ENCODE peak calls at places on chromosomes 13 and 19, in seven cellular contexts. I, M, Y, Z, X, O and B are unnamed samples.

GRCh38 chr13:27425918-27426630 is 1.7 kb downstream of the GTF3A start:
- DNase-seq in I (no peak), M (peak; percentile 86), Y (peak; percentile 77), Z (peak; percentile 67), X (peak; percentile 73), O (peak; percentile 71), B (peak; percentile 83)

GRCh38 chr19:13899393-13899792 is 6.5 kb downstream of the BRME1 start:
- DNase-seq in I (no peak), M (no peak), Y (no peak), Z (no peak), X (no peak), O (no peak), B (no peak)

GRCh38 chr19:47378246-47378645 is 29.1 kb downstream of the DHX34 start:
- DNase-seq in I (no peak), M (no peak), Y (no peak), Z (no peak), X (no peak), O (no peak), B (no peak)

GRCh38 chr13:32212420-32212819 is 102.7 kb downstream of the ZAR1L start:
- DNase-seq in I (no peak), M (no peak), Y (peak; percentile 91), Z (no peak), X (no peak), O (peak; percentile 53), B (no peak)

GRCh38 chr19:19460761-19461265 is 54.5 kb downstream of the TSSK6 start:
- DNase-seq in I (no peak), M (peak; percentile 92), Y (no peak), Z (peak; percentile 47), X (peak; percentile 76), O (peak; percentile 12), B (peak; percentile 67)

GRCh38 chr19:35248310-35249145 is at the start of gene LSR:
- DNase-seq in I (peak; percentile 88), M (peak; percentile 91), Y (no peak), Z (peak; percentile 97), X (peak; percentile 98), O (peak; percentile 86), B (peak; percentile 56)

GRCh38 chr13:94548382-94549240 is 47.3 kb downstream of the TGDS start:
- DNase-seq in I (no peak), M (peak; percentile 84), Y (peak; percentile 27), Z (peak; percentile 82), X (peak; percentile 80), O (no peak), B (no peak)

GRCh38 chr13:45325806-45326205 is 15.2 kb downstream of the TPT1 start:
- DNase-seq in I (no peak), M (no peak), Y (peak; percentile 88), Z (no peak), X (no peak), O (peak; percentile 49), B (no peak)

GRCh38 chr13:42650470-42650869 is 76.5 kb downstream of the TNFSF11 start:
- DNase-seq in I (no peak), M (no peak), Y (no peak), Z (no peak), X (no peak), O (no peak), B (no peak)

GRCh38 chr19:11963566-11964355 is 1.1 kb upstream of the ZNF763 start:
- DNase-seq in I (peak; percentile 77), M (peak; percentile 91), Y (no peak), Z (peak; percentile 92), X (peak; percentile 93), O (peak; percentile 87), B (peak; percentile 71)

GRCh38 chr13:74062933-74063332 is 71.3 kb downstream of the KLF12 start:
- DNase-seq in I (no peak), M (no peak), Y (peak; percentile 79), Z (no peak), X (no peak), O (no peak), B (no peak)

GRCh38 chr13:85675508-85675907 is 123.7 kb downstream of the SLITRK6 start:
- DNase-seq in I (no peak), M (no peak), Y (no peak), Z (no peak), X (peak; percentile 14), O (no peak), B (no peak)

GRCh38 chr19:57613941-57614743 is at the start of gene ZNF134:
- DNase-seq in I (peak; percentile 77), M (peak; percentile 96), Y (peak; percentile 83), Z (peak; percentile 94), X (peak; percentile 97), O (peak; percentile 95), B (peak; percentile 90)

GRCh38 chr13:34107814-34108213 is 289.9 kb downstream of the RFC3 start:
- DNase-seq in I (no peak), M (no peak), Y (peak; percentile 33), Z (no peak), X (no peak), O (no peak), B (no peak)
- H3K27ac ChIP-seq in I (no peak overlapping the region), M (no peak overlapping the region), Y (no peak overlapping the region), Z (no peak overlapping the region), X (no peak overlapping the region), O (no peak overlapping the region), B (no peak overlapping the region)

GRCh38 chr13:66659291-66660012 is 570.7 kb downstream of the PCDH9 start:
- DNase-seq in I (no peak), M (no peak), Y (peak; percentile 35), Z (no peak), X (no peak), O (no peak), B (no peak)

GRCh38 chr13:66661336-66661735 is 568.8 kb downstream of the PCDH9 start:
- DNase-seq in I (no peak), M (no peak), Y (no peak), Z (no peak), X (no peak), O (no peak), B (no peak)

GRCh38 chr13:66663206-66663605 is 566.9 kb downstream of the PCDH9 start:
- DNase-seq in I (no peak), M (no peak), Y (no peak), Z (no peak), X (no peak), O (no peak), B (no peak)

GRCh38 chr13:66657165-66657895 is 572.8 kb downstream of the PCDH9 start:
- DNase-seq in I (no peak), M (peak; percentile 4), Y (peak; percentile 99), Z (peak; percentile 4), X (peak; percentile 8), O (peak; percentile 80), B (no peak)

DNA sequence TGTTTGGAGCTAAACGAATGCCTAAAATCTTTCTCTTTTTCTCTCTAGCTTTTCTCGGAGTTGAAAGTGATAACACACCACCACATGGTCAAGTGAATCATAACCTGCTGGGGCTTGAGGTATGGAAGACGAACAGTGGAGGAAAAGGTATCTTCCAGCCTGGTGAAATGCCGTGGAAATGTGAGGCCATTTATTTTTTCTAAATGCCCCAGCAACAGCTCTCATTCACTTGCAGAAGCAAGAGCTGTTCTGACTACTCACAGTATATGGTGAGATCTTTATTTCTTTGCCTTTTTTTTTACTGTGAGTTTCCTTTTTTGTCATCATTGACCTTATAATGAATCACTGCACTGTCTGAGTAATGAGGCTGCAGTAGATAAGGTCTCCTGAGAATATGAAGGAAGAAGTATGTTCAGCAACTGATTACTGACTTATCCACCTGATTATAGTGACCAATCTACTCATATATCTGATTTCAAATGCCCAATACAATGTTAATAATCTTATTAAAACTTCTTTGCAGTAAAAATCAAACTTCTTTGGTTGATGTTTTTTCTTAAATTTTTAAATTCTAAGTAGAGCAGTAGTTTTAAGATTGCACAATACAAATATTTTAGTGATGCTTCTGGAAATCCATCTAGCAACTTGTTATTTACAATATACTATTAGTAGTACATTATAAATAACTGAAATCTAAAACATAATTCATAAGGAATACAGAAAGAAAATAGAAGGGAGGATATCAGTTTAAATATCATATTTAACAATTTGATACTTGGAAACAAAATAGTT is 569.9 kb downstream of the PCDH9 start:
- DNase-seq in I (no peak), M (no peak), Y (peak; percentile 74), Z (no peak), X (no peak), O (no peak), B (no peak)
- H3K4me3 ChIP-seq in I (no peak overlapping the region), M (no peak overlapping the region), Y (peak overlapping the region; percentile 14), Z (no peak overlapping the region), X (no peak overlapping the region), O (no peak overlapping the region), B (no peak overlapping the region)

GRCh38 chr13:113822956-113823744 is 40.7 kb downstream of the GAS6 start:
- DNase-seq in I (no peak), M (peak; percentile 76), Y (no peak), Z (no peak), X (no peak), O (no peak), B (no peak)
- H3K36me3 ChIP-seq in I (peaks cover 7% of the 10 kb centered on the region), M (peaks cover 72% of the 10 kb centered on the region), Y (no peaks in the 10 kb centered on the region), Z (no peaks in the 10 kb centered on the region), X (no peaks in the 10 kb centered on the region), O (peaks cover 16% of the 10 kb centered on the region), B (peaks cover 23% of the 10 kb centered on the region)

DNA sequence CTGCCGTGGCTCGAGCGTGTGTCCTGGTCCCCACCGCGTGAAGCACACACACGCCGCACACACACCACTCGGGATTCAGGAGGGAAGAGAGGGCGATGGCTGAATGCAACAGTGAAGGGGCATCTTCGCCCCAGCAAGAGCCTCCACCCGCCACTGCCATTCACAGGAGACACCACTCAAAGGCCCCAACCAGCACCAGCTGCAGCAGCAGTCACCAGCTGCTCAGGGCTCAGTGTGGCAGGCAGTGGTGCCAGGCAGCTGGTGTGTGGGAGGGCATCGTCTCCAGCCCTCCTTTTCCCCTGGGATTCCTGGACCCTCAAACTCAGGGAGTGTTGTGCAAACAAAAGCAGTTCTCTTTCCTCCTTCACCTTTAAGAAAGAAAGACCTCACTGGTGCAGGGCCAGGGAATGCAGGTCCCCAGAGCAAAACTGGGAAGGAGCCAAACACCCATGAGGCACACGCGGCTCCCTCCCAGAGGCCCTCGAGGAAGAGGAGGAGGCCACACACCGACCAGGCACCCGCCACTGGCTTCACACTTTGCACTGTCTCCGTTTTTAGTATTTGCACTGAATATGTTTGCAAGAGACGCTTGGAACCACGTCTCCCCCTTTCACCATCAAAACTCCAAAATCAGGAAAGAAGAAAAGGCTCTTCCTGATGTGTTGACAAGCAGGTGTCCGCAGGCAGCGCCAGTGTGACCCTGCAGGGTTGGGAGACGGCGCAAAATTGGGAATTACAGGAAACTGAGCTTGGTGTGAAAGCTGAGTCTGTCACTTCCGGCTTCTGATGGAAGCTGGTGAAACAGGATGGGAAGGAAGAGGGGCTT is 26.5 kb upstream of the F7 start:
- DNase-seq in I (no peak), M (peak; percentile 57), Y (no peak), Z (no peak), X (no peak), O (no peak), B (no peak)
- H3K27ac ChIP-seq in I (no peak overlapping the region), M (no peak overlapping the region), Y (no peak overlapping the region), Z (no peak overlapping the region), X (no peak overlapping the region), O (no peak overlapping the region), B (no peak overlapping the region)

GRCh38 chr19:46132508-46133100 is 8.1 kb upstream of the IGFL3 start:
- DNase-seq in I (no peak), M (no peak), Y (no peak), Z (no peak), X (no peak), O (no peak), B (no peak)
- H3K4me3 ChIP-seq in I (peak overlapping the region; percentile 26), M (no peak overlapping the region), Y (peak overlapping the region; percentile 54), Z (peak overlapping the region; percentile 13), X (peak overlapping the region; percentile 21), O (no peak overlapping the region), B (no peak overlapping the region)